ENCODE peak calls at places on chromosomes 6 and 20, in nine cellular contexts. D is ecto neural progenitor cell; Z is fibroblast of the aortic adventitia; K is stimulated activated CD4-positive, alpha-beta T cell treated with anti-CD3 and anti-CD28 coated beads, TNF-alpha, amount 100 ng/mL, for 48 hours; F is nephron progenitor cell; Y is progenitor cell of endocrine pancreas; T is NCI-H774; M is omental fat pad; W is NCI-H1105 treated with DMSO at 0.1 percent for 48 hours. U is an unnamed sample.

GRCh38 chr20:44532248-44532980 is 10.5 kb upstream of the SERINC3 start:
- DNase-seq in M (no peak), W (peak; percentile 2), T (no peak), F (no peak), K (no peak), Y (no peak), Z (no peak), D (no peak), U (no peak)

GRCh38 chr6:112245511-112246203 is 8.7 kb downstream of the LAMA4 start:
- DNase-seq in F (no peak), Z (peak; percentile 96), K (no peak), D (no peak), W (no peak), Y (no peak), T (no peak), M (no peak), U (peak; percentile 93)

GRCh38 chr20:57408536-57409233 is 17.5 kb downstream of the RBM38 start:
- DNase-seq in Z (no peak), T (no peak), W (no peak), M (no peak), K (no peak), F (no peak), Y (no peak), D (no peak), U (no peak)

GRCh38 chr6:53715434-53715833 is 49.9 kb upstream of the KLHL31 start:
- DNase-seq in M (no peak), D (no peak), W (no peak), Y (no peak), Z (no peak), T (no peak), K (no peak), F (no peak), U (no peak)

GRCh38 chr6:34709386-34709785 is 12.8 kb upstream of the ILRUN start:
- DNase-seq in K (no peak), F (no peak), T (no peak), W (no peak), Z (peak; percentile 90), Y (no peak), M (no peak), D (no peak), U (peak; percentile 83)

GRCh38 chr20:41352106-41352505 is 11.5 kb downstream of the LPIN3 start:
- DNase-seq in F (no peak), K (no peak), W (no peak), T (no peak), Z (no peak), Y (no peak), M (no peak), D (no peak), U (no peak)

GRCh38 chr20:41249781-41250281 is 67.7 kb downstream of the ZHX3 start:
- DNase-seq in M (no peak), Z (peak; percentile 29), K (no peak), T (no peak), W (no peak), D (peak; percentile 67), Y (no peak), F (peak; percentile 32), U (peak; percentile 74)

GRCh38 chr20:34262488-34263288 is 21.5 kb downstream of the ASIP start:
- DNase-seq in F (no peak), M (no peak), D (no peak), Z (peak; percentile 69), T (no peak), K (no peak), Y (no peak), W (no peak), U (peak; percentile 75)

GRCh38 chr6:62746968-62747367 is 460.9 kb upstream of the KHDRBS2 start:
- DNase-seq in Y (no peak), Z (no peak), F (no peak), D (no peak), T (no peak), M (no peak), K (no peak), W (no peak), U (no peak)

GRCh38 chr6:56514395-56514794 is 128.3 kb downstream of the DST start:
- DNase-seq in F (no peak), K (no peak), Y (no peak), W (no peak), D (no peak), T (peak; percentile 3), M (no peak), Z (no peak), U (no peak)

GRCh38 chr20:3710703-3711417 is 1.5 kb downstream of the SIGLEC1 start:
- DNase-seq in M (peak; percentile 95), Y (peak; percentile 79), D (peak; percentile 93), T (no peak), F (peak; percentile 94), Z (peak; percentile 56), K (peak; percentile 65), W (peak; percentile 43), U (peak; percentile 41)

GRCh38 chr20:43838703-43839060 is 76.0 kb upstream of the TOX2 start:
- DNase-seq in T (no peak), Y (no peak), D (no peak), M (no peak), F (no peak), Z (no peak), W (no peak), K (no peak), U (no peak)

GRCh38 chr6:133623065-133623464 is 265.8 kb upstream of the TCF21 start:
- DNase-seq in W (no peak), M (no peak), Y (no peak), K (no peak), T (no peak), Z (peak; percentile 96), F (no peak), D (no peak), U (peak; percentile 88)

GRCh38 chr6:19356692-19357091 is 480.5 kb upstream of the ID4 start:
- DNase-seq in M (no peak), Z (no peak), Y (no peak), D (no peak), T (no peak), W (no peak), F (no peak), K (no peak), U (peak; percentile 27)

GRCh38 chr6:41257369-41258195 is 28.9 kb downstream of the TREM1 start:
- DNase-seq in M (no peak), Z (peak; percentile 66), Y (no peak), W (peak; percentile 87), F (no peak), K (no peak), D (peak; percentile 7), T (peak; percentile 30), U (peak; percentile 77)

GRCh38 chr6:162078126-162078525 is 649.4 kb downstream of the PRKN start:
- DNase-seq in D (no peak), T (no peak), W (no peak), Z (no peak), M (no peak), Y (no peak), K (no peak), F (no peak), U (no peak)

GRCh38 chr6:56399672-56400263 is 152.4 kb upstream of the COL21A1 start:
- DNase-seq in K (no peak), Z (no peak), M (no peak), F (no peak), T (peak; percentile 60), W (peak; percentile 91), D (no peak), Y (no peak), U (no peak)

GRCh38 chr20:36307412-36308317 is 1.5 kb downstream of the DLGAP4 start:
- DNase-seq in M (no peak), K (no peak), W (no peak), T (no peak), D (peak; percentile 57), F (no peak), Z (no peak), Y (no peak), U (no peak)

GRCh38 chr6:31970604-31971271 is 1.2 kb downstream of the DXO start:
- DNase-seq in Y (no peak), D (no peak), Z (no peak), F (no peak), T (peak; percentile 33), W (peak; percentile 50), K (no peak), M (no peak), U (no peak)

GRCh38 chr20:49925901-49926454 is 10.2 kb upstream of the RNF114 start:
- DNase-seq in K (no peak), W (no peak), Y (no peak), F (no peak), M (no peak), Z (no peak), T (no peak), D (no peak), U (no peak)